ENCODE peak calls at places on chromosomes 2 and 18, in seven cellular contexts. X is sciatic nerve; G is T-helper 1 cell; F is progenitor cell of endocrine pancreas; T is GM12865; D is stimulated activated CD8-positive, alpha-beta memory T cell treated with anti-CD3 and anti-CD28 coated beads, Interleukin-15, amount 100 ng/mL, for 4 hours; N is head of caudate nucleus. O is an unnamed sample.

GRCh38 chr2:26043862-26044736 is 10.2 kb downstream of the RAB10 start:
- DNase-seq in X (no peak), G (no peak), F (no peak), T (peak; percentile 52), D (no peak), N (no peak), O (no peak)

GRCh38 chr18:24878289-24878688 is 417.9 kb downstream of the HRH4 start:
- DNase-seq in X (no peak), G (no peak), F (no peak), T (peak; percentile 38), D (no peak), N (no peak), O (no peak)

GRCh38 chr18:63099848-63100625 is 219.5 kb downstream of the BCL2 start:
- DNase-seq in X (no peak), G (no peak), F (no peak), T (no peak), D (no peak), N (no peak), O (no peak)

GRCh38 chr18:78857252-78858150 is 122.1 kb upstream of the SALL3 start:
- DNase-seq in X (no peak), G (no peak), F (no peak), T (no peak), D (no peak), N (no peak), O (no peak)

GRCh38 chr2:190881074-190881479 is 456 bp downstream of the GLS start:
- DNase-seq in X (no peak), G (no peak), F (peak; percentile 21), T (no peak), D (no peak), N (no peak), O (no peak)

GRCh38 chr2:168961450-168962229 is 60.5 kb downstream of the G6PC2 start:
- DNase-seq in X (no peak), G (peak; percentile 14), F (peak; percentile 12), T (peak; percentile 70), D (no peak), N (no peak), O (peak; percentile 2)

GRCh38 chr18:56563568-56563967 is 74.8 kb downstream of the TXNL1 start:
- DNase-seq in X (no peak), G (no peak), F (no peak), T (peak; percentile 49), D (no peak), N (no peak), O (no peak)

GRCh38 chr2:101001713-101002561 is at the start of gene RPL31:
- DNase-seq in X (peak; percentile 98), G (peak; percentile 96), F (peak; percentile 85), T (peak; percentile 98), D (peak; percentile 90), N (peak; percentile 97), O (peak; percentile 98)

GRCh38 chr2:120352701-120353590 is 7.0 kb downstream of the INHBB start:
- DNase-seq in X (no peak), G (no peak), F (no peak), T (no peak), D (no peak), N (no peak), O (no peak)

GRCh38 chr2:168793596-168793995 is 8.8 kb upstream of the NOSTRIN start:
- DNase-seq in X (no peak), G (no peak), F (no peak), T (no peak), D (no peak), N (no peak), O (no peak)

GRCh38 chr2:79799744-79800143 is 286.9 kb downstream of the CTNNA2 start:
- DNase-seq in X (no peak), G (no peak), F (no peak), T (no peak), D (no peak), N (no peak), O (no peak)

GRCh38 chr2:65320042-65320711 is 92.5 kb downstream of the ACTR2 start:
- DNase-seq in X (no peak), G (no peak), F (no peak), T (peak; percentile 73), D (no peak), N (no peak), O (no peak)

GRCh38 chr18:57057890-57058289 is 89.0 kb upstream of the BOD1L2 start:
- DNase-seq in X (no peak), G (no peak), F (no peak), T (peak; percentile 66), D (no peak), N (no peak), O (no peak)

GRCh38 chr2:198004173-198004572 is 199.8 kb downstream of the PLCL1 start:
- DNase-seq in X (no peak), G (no peak), F (no peak), T (no peak), D (no peak), N (no peak), O (no peak)

GRCh38 chr2:43041661-43042360 is 184.6 kb downstream of the ZFP36L2 start:
- DNase-seq in X (peak; percentile 59), G (no peak), F (no peak), T (no peak), D (no peak), N (no peak), O (no peak)

GRCh38 chr2:126837926-126838717 is 60.6 kb upstream of the TEX51 start:
- DNase-seq in X (no peak), G (no peak), F (no peak), T (no peak), D (no peak), N (no peak), O (no peak)

GRCh38 chr2:27250652-27251379 is 12.0 kb downstream of the SLC30A3 start:
- DNase-seq in X (no peak), G (no peak), F (no peak), T (no peak), D (no peak), N (no peak), O (no peak)

GRCh38 chr2:229714736-229715541 is 584 bp upstream of the DNER start:
- DNase-seq in X (peak; percentile 66), G (no peak), F (peak; percentile 69), T (peak; percentile 44), D (no peak), N (peak; percentile 43), O (peak; percentile 36)

GRCh38 chr18:8367217-8367988 is 241.8 kb upstream of the RAB12 start:
- DNase-seq in X (peak; percentile 65), G (no peak), F (peak; percentile 40), T (peak; percentile 7), D (no peak), N (peak; percentile 28), O (peak; percentile 27)

GRCh38 chr2:212897296-212897695 is 254.1 kb downstream of the IKZF2 start:
- DNase-seq in X (no peak), G (no peak), F (no peak), T (no peak), D (no peak), N (no peak), O (no peak)

GRCh38 chr2:98656800-98657199 is 48.4 kb downstream of the UNC50 start:
- DNase-seq in X (no peak), G (no peak), F (no peak), T (no peak), D (no peak), N (no peak), O (no peak)

GRCh38 chr2:127768775-127769479 is 42.0 kb downstream of the WDR33 start:
- DNase-seq in X (no peak), G (no peak), F (no peak), T (no peak), D (no peak), N (no peak), O (no peak)

GRCh38 chr2:215693269-215693998 is 257.6 kb upstream of the FN1 start:
- DNase-seq in X (no peak), G (no peak), F (no peak), T (no peak), D (no peak), N (no peak), O (no peak)